ENCODE peak calls at places on chromosomes 12 and 14, in seven cellular contexts. T, P, E, W, S, A and D are unnamed samples.
A peak's percentile ranks its signal among the peaks of the same experiment; 100 is the strongest.

GRCh38 chr14:60646202-60646886 is 2.9 kb downstream of the SIX1 start:
- DNase-seq in W (no peak), A (no peak), S (no peak), E (no peak), T (peak; percentile 76), P (peak; percentile 66), D (peak; percentile 66)

GRCh38 chr14:54761835-54762234 is 140.8 kb downstream of the GCH1 start:
- DNase-seq in W (no peak), S (no peak), A (no peak), E (no peak), T (no peak), P (no peak), D (no peak)

GRCh38 chr14:28879571-28879970 is 113.0 kb downstream of the FOXG1 start:
- DNase-seq in A (no peak), S (no peak), E (no peak), W (no peak), T (no peak), P (no peak), D (no peak)

GRCh38 chr12:130920119-130920703 is 33.5 kb upstream of the ADGRD1 start:
- DNase-seq in A (no peak), W (no peak), T (no peak), E (no peak), S (no peak), P (no peak), D (no peak)

GRCh38 chr14:21106506-21107359 is 5.9 kb downstream of the TMEM253 start:
- DNase-seq in E (peak; percentile 67), A (peak; percentile 55), W (peak; percentile 92), S (peak; percentile 69), P (peak; percentile 89), T (peak; percentile 63), D (peak; percentile 88)

GRCh38 chr12:19867970-19868369 is 428.7 kb downstream of the AEBP2 start:
- DNase-seq in W (no peak), S (no peak), E (no peak), A (no peak), T (no peak), P (no peak), D (no peak)

GRCh38 chr14:65321370-65321875 is 91.1 kb upstream of the FUT8 start:
- DNase-seq in S (no peak), A (peak; percentile 98), P (peak; percentile 62), E (no peak), W (no peak), T (no peak), D (peak; percentile 51)

GRCh38 chr12:131038159-131038558 is 84.5 kb downstream of the ADGRD1 start:
- DNase-seq in A (no peak), P (no peak), W (no peak), T (no peak), S (no peak), E (no peak), D (no peak)

GRCh38 chr12:14283489-14284144 is 81.9 kb upstream of the ATF7IP start:
- DNase-seq in T (no peak), S (no peak), A (no peak), E (no peak), W (no peak), P (no peak), D (no peak)

GRCh38 chr12:10365716-10366433 is 24.0 kb downstream of the KLRK1 start:
- DNase-seq in S (peak; percentile 55), W (no peak), E (no peak), T (no peak), A (no peak), P (no peak), D (no peak)

GRCh38 chr12:115337693-115338543 is 653.9 kb upstream of the TBX3 start:
- DNase-seq in T (peak; percentile 48), P (peak; percentile 58), S (peak; percentile 8), W (peak; percentile 69), A (peak; percentile 36), E (no peak), D (peak; percentile 83)

GRCh38 chr12:27293463-27293862 is 39.2 kb upstream of the BMAL2 start:
- DNase-seq in W (no peak), E (no peak), P (no peak), T (no peak), S (peak; percentile 62), A (no peak), D (peak; percentile 33)

GRCh38 chr14:60922050-60922449 is 58.8 kb downstream of the TRMT5 start:
- DNase-seq in A (peak; percentile 53), P (no peak), W (no peak), T (no peak), E (no peak), S (peak; percentile 78), D (no peak)

GRCh38 chr12:108381793-108382436 is 42.8 kb upstream of the CMKLR1 start:
- DNase-seq in P (peak; percentile 63), E (no peak), A (no peak), T (no peak), S (peak; percentile 14), W (no peak), D (peak; percentile 65)

GRCh38 chr14:51298895-51299294 is 58.8 kb downstream of the TMX1 start:
- DNase-seq in P (no peak), W (no peak), T (no peak), S (no peak), A (no peak), E (no peak), D (no peak)

GRCh38 chr12:124471828-124472227 is 95.6 kb downstream of the NCOR2 start:
- DNase-seq in P (no peak), T (no peak), S (no peak), W (no peak), E (no peak), A (no peak), D (no peak)

GRCh38 chr12:124469193-124469888 is 98.1 kb downstream of the NCOR2 start:
- DNase-seq in E (peak; percentile 56), T (no peak), W (no peak), P (no peak), S (no peak), A (no peak), D (no peak)

GRCh38 chr12:124470806-124471205 is 96.6 kb downstream of the NCOR2 start:
- DNase-seq in P (no peak), A (no peak), T (no peak), W (no peak), S (no peak), E (no peak), D (no peak)

GRCh38 chr12:124472690-124473279 is 94.6 kb downstream of the NCOR2 start:
- DNase-seq in W (no peak), E (no peak), S (no peak), A (no peak), P (no peak), T (no peak), D (no peak)

GRCh38 chr12:124470139-124470538 is 97.3 kb downstream of the NCOR2 start:
- DNase-seq in P (no peak), S (no peak), W (no peak), A (no peak), E (no peak), T (no peak), D (no peak)
- H3K9me3 ChIP-seq in P (peaks cover 18% of the 10 kb centered on the region), S (no peaks in the 10 kb centered on the region), W (no peaks in the 10 kb centered on the region), A (no peaks in the 10 kb centered on the region), E (no peaks in the 10 kb centered on the region), T (no peaks in the 10 kb centered on the region), D (peaks cover 15% of the 10 kb centered on the region)

DNA sequence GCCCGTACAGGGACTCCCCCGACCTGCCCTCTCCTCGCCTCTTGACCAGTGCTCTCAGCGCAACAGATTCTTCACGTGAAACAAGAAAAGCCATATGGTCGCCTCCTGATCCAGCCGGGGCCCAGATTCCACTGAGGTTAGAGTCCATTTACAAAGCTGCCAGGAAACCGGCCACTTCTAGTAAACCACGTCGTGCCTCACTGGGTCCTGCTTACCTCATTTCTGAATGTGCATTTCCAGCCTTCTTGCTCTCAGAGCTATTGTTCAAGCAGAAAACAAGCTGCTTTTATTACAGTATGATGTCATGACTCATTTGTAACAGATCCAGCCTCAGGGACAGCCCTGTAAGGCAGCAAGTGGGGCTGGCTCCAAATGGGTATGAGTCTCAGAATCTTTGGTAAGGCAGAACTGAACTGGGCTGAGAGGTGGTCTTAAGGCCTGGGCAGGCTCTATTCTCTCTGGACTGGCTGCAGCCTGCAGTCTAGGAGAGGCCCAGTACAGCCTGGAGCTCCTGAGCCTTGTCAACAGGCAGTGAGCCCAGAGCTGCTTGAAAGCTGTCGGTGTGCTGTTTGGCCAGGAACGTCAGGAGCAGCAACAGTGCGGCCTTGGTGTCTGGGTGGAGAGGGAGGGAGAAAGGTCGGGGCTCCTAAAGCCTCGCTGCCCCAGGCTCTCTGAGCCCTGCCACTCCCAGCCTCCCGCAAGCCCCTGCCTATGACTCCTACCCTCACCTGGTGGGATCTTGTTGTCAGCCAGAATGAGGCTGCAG is 8.3 kb downstream of the REC8 start:
- DNase-seq in T (no peak), E (no peak), P (no peak), A (no peak), W (peak; percentile 63), S (peak; percentile 50), D (peak; percentile 59)
- H3K4me3 ChIP-seq in T (no peak overlapping the region), E (no peak overlapping the region), P (no peak overlapping the region), A (no peak overlapping the region), W (no peak overlapping the region), S (no peak overlapping the region), D (no peak overlapping the region)

GRCh38 chr12:34386016-34386415 is 363.7 kb downstream of the ALG10 start:
- DNase-seq in W (no peak), A (no peak), T (no peak), S (no peak), P (no peak), E (no peak), D (no peak)
- H3K9me3 ChIP-seq in W (peaks cover 9% of the 10 kb centered on the region), A (no peaks in the 10 kb centered on the region), T (no peaks in the 10 kb centered on the region), S (peaks cover 1% of the 10 kb centered on the region), P (no peaks in the 10 kb centered on the region), E (no peaks in the 10 kb centered on the region), D (no peaks in the 10 kb centered on the region)

GRCh38 chr14:101077511-101078074 is 174.1 kb upstream of the RTL1 start:
- DNase-seq in T (no peak), E (no peak), W (peak; percentile 73), S (peak; percentile 73), P (peak; percentile 83), A (no peak), D (peak; percentile 53)

GRCh38 chr14:101075801-101076413 is 172.4 kb upstream of the RTL1 start:
- DNase-seq in W (peak; percentile 60), A (no peak), T (no peak), S (no peak), E (no peak), P (peak; percentile 75), D (no peak)

GRCh38 chr14:101075025-101075800 is 171.7 kb upstream of the RTL1 start:
- DNase-seq in W (peak; percentile 37), E (no peak), T (no peak), P (no peak), S (no peak), A (no peak), D (no peak)

GRCh38 chr14:101078105-101078891 is 174.8 kb upstream of the RTL1 start:
- DNase-seq in P (no peak), T (no peak), S (no peak), W (no peak), E (no peak), A (no peak), D (no peak)

DNA sequence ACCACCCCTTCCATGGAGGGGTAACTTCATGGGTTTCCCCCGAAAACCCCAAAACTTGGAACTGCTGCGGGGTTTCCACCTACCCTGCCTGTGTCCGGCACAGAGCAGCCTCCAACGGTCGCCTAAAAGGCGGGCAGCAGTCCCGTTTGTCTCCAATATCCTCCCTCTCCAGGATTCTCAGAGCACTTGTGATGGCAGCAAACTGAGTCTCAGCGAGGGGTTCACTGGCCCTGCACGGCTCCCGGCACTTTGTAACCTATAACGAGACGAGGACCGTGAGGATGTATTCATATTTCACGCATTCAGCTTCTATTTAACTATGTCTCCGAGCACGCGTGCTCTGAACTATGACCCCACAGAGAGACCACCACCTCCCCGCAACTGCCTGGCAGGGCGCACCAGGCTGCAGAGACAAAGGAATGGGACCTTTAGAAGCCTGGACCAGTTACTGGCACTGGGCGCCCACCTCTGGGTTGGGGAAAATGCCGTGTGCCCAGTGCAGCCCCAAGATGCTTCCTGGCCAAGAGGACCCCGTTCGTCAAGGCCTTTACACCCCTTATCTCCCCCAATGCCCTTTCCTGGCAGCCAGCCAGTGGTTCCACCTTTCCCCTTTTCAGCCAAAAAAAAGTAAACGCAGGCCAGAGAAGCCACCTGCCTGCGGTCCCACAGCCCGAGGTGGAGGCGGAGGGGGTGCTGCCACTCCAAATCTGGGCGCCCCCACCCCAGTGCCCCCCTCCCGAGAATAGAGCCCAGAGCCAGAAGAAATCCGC is 173.1 kb upstream of the RTL1 start:
- DNase-seq in S (no peak), E (no peak), A (no peak), W (peak; percentile 72), T (no peak), P (peak; percentile 62), D (no peak)
- H3K4me3 ChIP-seq in S (no peak overlapping the region), E (no peak overlapping the region), A (no peak overlapping the region), W (no peak overlapping the region), T (no peak overlapping the region), P (peak overlapping the region; percentile 38), D (no peak overlapping the region)